ENCODE peak calls at places on chromosomes 1 and 21, in five cellular contexts. R, B, G, W and O are unnamed samples.

GRCh38 chr1:115874497-115874896 is 33.6 kb upstream of the NHLH2 start:
- DNase-seq in G (peak), B (no peak), R (no peak), W (no peak), O (no peak)

GRCh38 chr1:3011631-3012510 is 9.4 kb upstream of the ACTRT2 start:
- DNase-seq in B (no peak), G (no peak), R (peak), W (no peak), O (no peak)

GRCh38 chr1:219460561-219461511 is 152.1 kb downstream of the ZC3H11B start:
- DNase-seq in B (peak), G (peak), R (no peak), W (no peak), O (no peak)

GRCh38 chr21:38796426-38796825 is 9.3 kb upstream of the ETS2 start:
- DNase-seq in G (no peak), R (no peak), W (no peak), B (no peak), O (peak)

GRCh38 chr1:172764378-172764777 is 105.5 kb downstream of the FASLG start:
- DNase-seq in R (no peak), W (no peak), B (no peak), G (no peak), O (no peak)

GRCh38 chr1:7436056-7437005 is 334.8 kb upstream of the VAMP3 start:
- DNase-seq in G (no peak), R (no peak), B (no peak), W (no peak), O (no peak)

GRCh38 chr1:44723496-44724407 is 7.2 kb downstream of the RNU5D-1 start:
- DNase-seq in G (no peak), W (no peak), R (no peak), B (no peak), O (no peak)

GRCh38 chr1:16155537-16156410 is at the start of gene EPHA2:
- DNase-seq in G (peak), B (peak), W (no peak), R (peak), O (peak)

GRCh38 chr1:209835782-209836298 is 8.1 kb downstream of the UTP25 start:
- DNase-seq in R (peak), G (no peak), W (no peak), B (no peak), O (no peak)

GRCh38 chr1:178821134-178821866 is 49.6 kb downstream of the ANGPTL1 start:
- DNase-seq in W (no peak), G (no peak), B (no peak), R (no peak), O (no peak)

GRCh38 chr1:53585116-53585515 is 125.9 kb downstream of the DMRTB1 start:
- DNase-seq in B (no peak), W (no peak), R (peak), G (no peak), O (no peak)

GRCh38 chr1:33111965-33112364 is 31.0 kb downstream of the AZIN2 start:
- DNase-seq in R (peak), G (peak), B (peak), W (no peak), O (no peak)

GRCh38 chr1:203861379-203862184 is at the start of gene SNRPE:
- DNase-seq in B (peak), W (peak), R (peak), G (peak), O (peak)

GRCh38 chr1:26696645-26697440 is 1.0 kb downstream of the ARID1A start:
- DNase-seq in B (no peak), R (no peak), G (no peak), W (no peak), O (peak)

GRCh38 chr1:233625510-233625981 is 11.6 kb downstream of the KCNK1 start:
- DNase-seq in G (no peak), B (no peak), R (no peak), W (no peak), O (no peak)

GRCh38 chr1:41791667-41792484 is 126.8 kb downstream of the HIVEP3 start:
- DNase-seq in R (no peak), W (no peak), B (no peak), G (no peak), O (no peak)

GRCh38 chr21:41695513-41695912 is 71.3 kb downstream of the RIPK4 start:
- DNase-seq in W (no peak), R (no peak), G (no peak), B (no peak), O (no peak)

GRCh38 chr1:199954701-199955100 is 72.8 kb upstream of the NR5A2 start:
- DNase-seq in W (no peak), R (no peak), G (no peak), B (no peak), O (peak)

DNA sequence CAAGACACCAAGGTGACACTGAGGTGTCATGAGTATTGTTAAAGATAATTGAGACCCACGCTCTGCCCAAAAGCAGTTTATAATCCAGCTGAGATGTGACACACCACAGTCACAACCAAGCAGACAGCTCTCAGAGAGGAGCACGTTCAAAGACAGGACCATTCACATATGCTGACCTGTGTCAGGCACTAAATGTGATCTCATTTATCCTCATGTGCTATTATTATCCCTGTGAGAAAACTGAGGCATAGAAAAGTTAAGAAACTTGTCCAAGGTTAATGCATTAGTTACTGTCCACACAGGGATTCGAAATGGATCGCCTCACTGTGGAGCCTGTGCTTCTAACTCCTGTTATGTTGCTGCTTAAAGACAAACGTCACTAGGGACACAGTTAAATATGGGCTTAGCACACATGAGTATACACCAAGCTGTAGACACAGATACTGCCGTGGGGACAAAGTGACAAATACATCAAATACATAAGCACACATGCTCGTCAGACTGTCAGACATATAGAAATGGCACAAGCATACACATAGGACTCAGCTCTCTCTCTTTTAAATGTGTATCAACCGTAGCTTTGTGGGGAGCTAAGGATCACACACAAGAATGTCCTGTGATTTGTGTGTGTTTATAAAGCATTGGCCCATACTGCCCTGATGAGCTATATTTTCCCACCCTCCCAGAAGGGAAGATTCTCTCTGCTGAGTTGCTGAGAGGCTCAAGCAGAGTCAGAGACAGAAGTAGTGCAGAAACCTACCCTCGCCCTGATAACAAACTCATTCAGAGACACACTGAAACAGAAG is 3.5 kb upstream of the IGSF8 start:
- DNase-seq in W (no peak), B (no peak), R (no peak), G (no peak), O (no peak)
- TF ChIP-seq CTCF in W (no peak), B (no peak), R (no peak), G (no peak), O (no peak)

GRCh38 chr21:34923626-34924025 is 125.5 kb downstream of the RUNX1 start:
- DNase-seq in B (no peak), R (no peak), W (no peak), G (no peak), O (no peak)

GRCh38 chr21:34923202-34923601 is 125.9 kb downstream of the RUNX1 start:
- DNase-seq in R (no peak), G (no peak), B (no peak), W (no peak), O (no peak)

GRCh38 chr21:34925597-34925996 is 123.5 kb downstream of the RUNX1 start:
- DNase-seq in R (no peak), G (no peak), B (no peak), W (no peak), O (no peak)

GRCh38 chr21:34924767-34925425 is 124.2 kb downstream of the RUNX1 start:
- DNase-seq in W (no peak), R (no peak), B (no peak), G (no peak), O (no peak)

GRCh38 chr21:34924194-34924593 is 124.9 kb downstream of the RUNX1 start:
- DNase-seq in B (no peak), G (no peak), W (no peak), R (no peak), O (no peak)
- TF ChIP-seq CTCF in B (no peak), G (no peak), W (no peak), R (no peak), O (no peak)

GRCh38 chr1:206633708-206634121 is 1.6 kb upstream of the DYRK3 start:
- DNase-seq in R (peak), G (peak), W (no peak), B (peak), O (no peak)
- TF ChIP-seq CTCF in R (no peak), G (no peak), W (no peak), B (no peak), O (no peak)

GRCh38 chr1:150813028-150813707 is 5.1 kb upstream of the CTSK start:
- DNase-seq in B (peak), R (peak), W (no peak), G (peak), O (peak)
- TF ChIP-seq CTCF in B (peak), R (peak), W (peak), G (peak), O (peak)

DNA sequence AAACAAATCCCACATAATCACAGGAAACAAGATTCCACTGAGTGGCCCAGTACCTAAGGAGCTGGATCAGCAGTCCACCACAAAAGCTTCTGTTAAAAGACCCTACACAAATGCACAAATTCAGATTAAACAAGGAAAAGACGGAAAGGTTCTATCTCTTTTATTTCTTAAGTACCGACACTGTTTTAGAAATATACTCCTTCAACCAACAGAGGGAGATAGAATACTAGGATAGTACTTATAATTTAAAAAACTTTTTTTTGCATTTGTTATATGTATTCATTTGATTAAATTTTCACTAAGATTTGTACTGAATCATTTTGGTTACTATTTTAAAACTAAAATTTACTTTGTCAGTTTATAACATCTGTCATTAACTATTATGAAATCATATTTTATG is 12.5 kb downstream of the CDC7 start:
- DNase-seq in B (no peak), W (no peak), G (peak), R (peak), O (no peak)
- TF ChIP-seq CTCF in B (no peak), W (peak), G (no peak), R (peak), O (no peak)